ENCODE peak calls at places on chromosomes 3 and 15, in four cellular contexts. A is uterus; N is CD8-positive, alpha-beta T cell; P is hepatocyte. V is an unnamed sample. For H3K4me1, the result is how much of the 10 kb centered on the place peaks cover.

GRCh38 chr3:129230311-129231019 is 18.9 kb upstream of the COPG1 start:
- DNase-seq in P (no peak), A (no peak), N (no peak), V (peak)

GRCh38 chr3:176075491-176075890 is 1121.8 kb downstream of the TBL1XR1 start:
- DNase-seq in N (no peak), A (no peak), P (no peak), V (no peak)

GRCh38 chr3:133113526-133113925 is 75.3 kb downstream of the TMEM108 start:
- DNase-seq in P (no peak), N (no peak), A (no peak), V (no peak)

GRCh38 chr3:195154111-195154791 is 116.7 kb downstream of the XXYLT1 start:
- DNase-seq in N (no peak), A (peak), P (no peak), V (no peak)

GRCh38 chr3:159650751-159651150 is 337.9 kb upstream of the IL12A start:
- DNase-seq in P (no peak), N (no peak), A (no peak), V (no peak)

GRCh38 chr15:74531144-74531811 is 9.7 kb upstream of the ARID3B start:
- DNase-seq in A (no peak), P (peak), N (no peak), V (no peak)

GRCh38 chr3:37197810-37198371 is 23.5 kb upstream of the LRRFIP2 start:
- DNase-seq in N (no peak), A (no peak), P (no peak), V (no peak)

GRCh38 chr3:32452009-32452408 is 50.6 kb downstream of the CMTM6 start:
- DNase-seq in P (no peak), N (no peak), A (no peak), V (no peak)

GRCh38 chr15:20657084-20657483 is 115.5 kb upstream of the GOLGA6L6 start:
- DNase-seq in P (no peak), A (no peak), N (no peak), V (no peak)

GRCh38 chr15:52790941-52791751 is 1.0 kb upstream of the ONECUT1 start:
- DNase-seq in P (peak), A (no peak), N (no peak), V (no peak)

GRCh38 chr3:160154033-160154432 is 71.2 kb upstream of the C3orf80 start:
- DNase-seq in A (no peak), N (no peak), P (no peak), V (no peak)

GRCh38 chr3:134754768-134755559 is 40.1 kb upstream of the EPHB1 start:
- DNase-seq in A (no peak), N (no peak), P (peak), V (no peak)

GRCh38 chr3:110016235-110016634 is 678.9 kb upstream of the DPPA4 start:
- DNase-seq in N (no peak), A (no peak), P (no peak), V (no peak)

GRCh38 chr3:181936774-181937173 is 225.0 kb downstream of the SOX2 start:
- DNase-seq in P (no peak), N (no peak), A (no peak), V (no peak)

GRCh38 chr3:181935915-181936314 is 224.2 kb downstream of the SOX2 start:
- DNase-seq in P (no peak), N (no peak), A (no peak), V (no peak)

GRCh38 chr3:181943285-181943684 is 231.6 kb downstream of the SOX2 start:
- DNase-seq in A (no peak), P (no peak), N (no peak), V (no peak)

GRCh38 chr3:181940703-181941102 is 229.0 kb downstream of the SOX2 start:
- DNase-seq in A (no peak), P (no peak), N (no peak), V (no peak)

DNA sequence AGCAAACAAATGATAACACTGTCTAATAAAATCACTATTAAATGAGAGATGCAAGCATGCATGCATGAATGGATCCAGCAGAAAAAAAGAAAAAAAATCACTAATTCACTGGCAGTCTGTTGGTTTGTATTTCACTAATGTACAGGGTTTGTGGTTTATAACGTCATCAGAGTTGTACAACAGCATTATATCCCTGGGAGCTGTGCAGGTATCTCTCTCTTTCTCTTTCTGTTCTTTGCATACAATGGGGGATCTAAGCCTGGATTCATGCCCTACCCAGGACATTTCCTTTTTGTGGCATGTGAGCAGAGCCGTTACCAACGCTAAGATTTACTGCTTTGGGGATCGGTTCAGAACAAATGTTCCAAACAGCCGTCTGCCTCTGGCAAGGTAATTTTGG is 229.5 kb downstream of the SOX2 start:
- DNase-seq in N (no peak), A (no peak), P (no peak), V (no peak)
- H3K4me1 ChIP-seq in N (under half), A (under half), P (under half), V (under half)

GRCh38 chr15:58179206-58179605 is 41.0 kb downstream of the AQP9 start:
- DNase-seq in P (no peak), A (no peak), N (no peak), V (no peak)
- H3K27ac ChIP-seq in P (no peak), A (no peak), N (no peak), V (no peak)

DNA sequence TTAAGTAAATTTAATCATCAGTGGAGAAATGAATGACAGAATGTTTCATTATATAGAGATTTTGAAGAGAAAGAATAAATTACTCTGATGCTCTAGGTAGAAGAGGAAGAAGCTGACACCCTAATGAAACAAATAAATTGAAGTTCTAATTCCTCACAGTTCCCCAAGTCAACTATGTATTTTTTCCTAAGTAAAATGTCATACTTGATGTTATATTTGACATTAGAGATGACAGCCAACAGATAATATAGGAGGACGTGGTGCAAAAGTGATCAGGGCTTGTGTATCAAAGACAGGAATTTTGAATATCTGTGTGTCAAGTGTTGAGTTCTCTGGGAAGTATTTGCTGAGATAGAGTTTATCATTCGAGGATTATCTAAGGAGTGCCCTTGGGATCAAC is 81.2 kb upstream of the CADPS start:
- DNase-seq in P (no peak), A (no peak), N (no peak), V (no peak)
- TF ChIP-seq CTCF in P (no peak), A (no peak), N (no peak), V (no peak)

GRCh38 chr15:25787855-25788521 is 75.1 kb downstream of the ATP10A start:
- DNase-seq in P (peak), A (no peak), N (no peak), V (peak)
- H3K4me1 ChIP-seq in P (under half), A (under half), N (under half), V (under half)

DNA sequence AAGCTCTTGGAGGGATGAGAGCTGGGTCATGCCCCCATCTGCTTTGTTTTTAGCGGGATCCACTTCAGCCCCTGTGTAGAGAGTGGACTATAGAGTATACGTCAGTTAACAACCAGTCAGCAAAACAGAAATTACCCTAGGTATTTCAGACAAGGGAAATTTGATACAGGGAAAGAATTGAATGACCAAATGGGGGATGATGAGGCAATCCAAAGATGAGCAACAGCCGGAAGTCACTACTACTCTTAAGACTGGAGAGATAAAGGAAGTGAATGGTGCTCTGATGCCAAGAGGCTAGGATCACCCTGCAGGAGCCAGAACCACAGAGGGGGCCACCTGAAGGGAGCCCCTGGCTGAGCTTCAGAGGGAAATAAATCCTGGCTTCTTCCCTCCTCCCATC is 1.7 kb upstream of the GPR62 start:
- DNase-seq in P (no peak), A (no peak), N (no peak), V (peak)
- H3K27ac ChIP-seq in P (no peak), A (no peak), N (no peak), V (no peak)

DNA sequence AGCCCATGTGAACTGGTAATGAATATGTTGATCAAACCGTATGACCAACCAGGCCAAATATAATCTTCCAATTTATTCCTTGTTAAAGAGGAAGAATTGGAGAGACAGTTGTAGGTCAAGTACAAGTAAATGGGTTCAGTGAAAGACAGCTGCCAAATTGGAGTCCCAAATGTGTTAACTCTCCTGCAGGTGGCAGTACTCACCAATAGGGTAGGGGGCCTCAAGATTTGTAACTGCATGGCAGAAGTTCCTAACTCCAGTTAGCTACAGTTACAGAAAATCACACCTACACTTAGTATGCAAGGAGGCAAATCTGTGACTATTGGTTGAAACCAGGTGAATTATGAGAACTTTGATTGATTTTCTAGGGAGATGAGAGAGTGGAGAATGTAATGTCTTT is 278.0 kb downstream of the ZBBX start:
- DNase-seq in N (no peak), A (no peak), P (no peak), V (no peak)
- TF ChIP-seq CTCF in N (no peak), A (no peak), P (no peak), V (no peak)

DNA sequence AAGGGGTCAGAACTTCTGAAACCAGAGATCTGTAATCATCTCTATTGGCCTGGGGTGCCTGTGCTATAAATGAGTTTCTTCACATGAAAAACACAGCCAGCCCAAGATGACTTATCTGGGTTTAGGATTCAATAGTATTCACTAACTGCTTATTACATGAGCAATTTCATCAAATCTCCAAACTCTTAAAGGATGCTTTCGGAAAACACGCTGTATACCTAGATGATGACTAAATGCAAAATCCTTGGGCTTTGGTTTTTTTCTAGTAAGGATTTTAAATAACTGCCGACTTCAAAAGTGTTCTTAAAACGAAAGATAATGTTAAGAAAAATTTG is 18.4 kb downstream of the TMEM43 start:
- DNase-seq in N (no peak), P (no peak), A (peak), V (no peak)
- H3K4me1 ChIP-seq in N (half or more), P (under half), A (under half), V (under half)

DNA sequence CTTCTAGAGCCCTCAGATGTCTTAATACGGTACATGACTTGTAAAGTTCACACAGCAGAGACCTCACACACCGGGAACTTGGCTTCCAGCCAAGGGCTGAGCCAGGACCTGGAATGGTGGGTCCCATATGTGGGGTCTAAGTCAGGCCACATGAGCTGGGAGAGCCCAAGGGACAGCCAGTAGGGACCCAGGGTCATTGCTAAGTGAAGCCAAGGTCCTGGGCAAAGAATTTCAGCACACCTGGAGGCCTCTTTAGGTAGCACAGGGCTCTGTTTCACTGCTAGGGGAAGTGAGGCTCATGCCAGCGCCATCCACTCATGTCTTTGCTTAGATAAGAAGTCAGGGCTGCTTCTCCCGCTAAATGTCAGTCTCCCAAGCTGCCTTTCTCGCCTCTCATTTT is 116.5 kb upstream of the TLE3 start:
- DNase-seq in A (no peak), N (no peak), P (no peak), V (no peak)
- H3K27ac ChIP-seq in A (no peak), N (no peak), P (no peak), V (no peak)

GRCh38 chr15:34969340-34970097 is at the start of gene AQR:
- DNase-seq in A (peak), N (peak), P (peak), V (peak)

DNA sequence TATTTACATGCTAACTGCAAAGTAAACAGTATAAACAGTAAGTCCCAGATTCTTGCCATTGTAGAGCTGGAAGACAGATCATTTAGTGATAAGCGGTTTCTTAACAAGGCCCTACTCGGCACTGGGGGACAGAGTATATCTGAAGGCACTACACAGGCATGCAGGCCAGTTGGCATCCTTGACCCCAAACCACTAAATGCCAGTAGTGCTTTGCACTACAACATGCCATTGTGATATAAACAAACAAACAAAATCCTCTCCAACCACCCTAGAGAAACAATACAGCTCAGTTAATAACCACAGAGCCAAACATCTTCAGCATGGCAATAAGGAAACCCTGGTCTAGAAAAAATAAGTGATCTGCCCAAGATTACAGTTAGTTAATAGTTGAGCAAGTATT is 5.3 kb downstream of the AQR start:
- DNase-seq in N (no peak), A (no peak), P (no peak), V (no peak)
- TF ChIP-seq CTCF in N (no peak), A (no peak), P (no peak), V (no peak)

GRCh38 chr15:58460108-58460507 is 28.3 kb downstream of the LIPC start:
- DNase-seq in A (no peak), P (no peak), N (no peak), V (no peak)

GRCh38 chr15:58457466-58457965 is 25.7 kb downstream of the LIPC start:
- DNase-seq in N (no peak), A (no peak), P (no peak), V (no peak)

GRCh38 chr15:58458076-58458475 is 26.3 kb downstream of the LIPC start:
- DNase-seq in A (peak), N (no peak), P (peak), V (no peak)

GRCh38 chr15:58459562-58459961 is 27.8 kb downstream of the LIPC start:
- DNase-seq in N (no peak), P (no peak), A (peak), V (no peak)

GRCh38 chr15:58459045-58459444 is 27.3 kb downstream of the LIPC start:
- DNase-seq in A (no peak), P (no peak), N (no peak), V (no peak)
- H3K4me1 ChIP-seq in A (under half), P (under half), N (under half), V (under half)